ENCODE peak calls at places on chromosomes 6 and 20, in six cellular contexts. P, W, U, N, M and X are unnamed samples.

GRCh38 chr6:36752886-36753506 is 55.4 kb downstream of the RAB44 start:
- DNase-seq in W (no peak), P (no peak), M (peak), U (no peak), N (no peak), X (no peak)

GRCh38 chr20:3612795-3613560 is 50.2 kb downstream of the GFRA4 start:
- DNase-seq in M (no peak), U (no peak), P (no peak), N (no peak), W (no peak), X (no peak)

GRCh38 chr6:122758927-122759334 is 20.6 kb upstream of the FABP7 start:
- DNase-seq in U (no peak), P (no peak), N (no peak), M (no peak), W (no peak), X (no peak)

GRCh38 chr6:93419304-93420162 is at the start of gene EPHA7:
- DNase-seq in U (no peak), N (no peak), M (no peak), P (peak), W (peak), X (peak)

GRCh38 chr6:106574729-106575458 is 54.4 kb downstream of the RTN4IP1 start:
- DNase-seq in P (no peak), W (peak), U (peak), N (peak), M (no peak), X (no peak)

GRCh38 chr6:84773431-84774173 is 9.2 kb upstream of the TBX18 start:
- DNase-seq in W (no peak), P (peak), N (no peak), M (no peak), U (no peak), X (peak)

GRCh38 chr6:168136001-168136400 is 57.0 kb upstream of the FRMD1 start:
- DNase-seq in W (no peak), P (no peak), M (no peak), N (no peak), U (no peak), X (no peak)

GRCh38 chr20:38171301-38172010 is 6.4 kb upstream of the TGM2 start:
- DNase-seq in W (no peak), U (no peak), M (no peak), P (no peak), N (peak), X (no peak)

GRCh38 chr6:16766043-16766521 is 4.8 kb upstream of the ATXN1 start:
- DNase-seq in P (no peak), N (no peak), U (peak), M (no peak), W (no peak), X (no peak)

GRCh38 chr6:147203311-147204059 is 732 bp upstream of the STXBP5 start:
- DNase-seq in P (peak), N (peak), M (peak), W (no peak), U (peak), X (peak)

GRCh38 chr6:34517461-34517868 is 38.7 kb downstream of the SPDEF start:
- DNase-seq in N (no peak), U (no peak), P (no peak), W (no peak), M (no peak), X (peak)

GRCh38 chr6:125191916-125192609 is 38.5 kb downstream of the TPD52L1 start:
- DNase-seq in W (peak), N (peak), M (peak), P (peak), U (peak), X (peak)

GRCh38 chr20:57048027-57048869 is 218.2 kb downstream of the BMP7 start:
- DNase-seq in U (no peak), N (peak), P (peak), W (no peak), M (no peak), X (peak)

GRCh38 chr20:6697228-6697972 is 70.1 kb upstream of the BMP2 start:
- DNase-seq in P (no peak), N (peak), U (no peak), M (no peak), W (no peak), X (no peak)

GRCh38 chr20:6699931-6700562 is 67.4 kb upstream of the BMP2 start:
- DNase-seq in U (no peak), W (no peak), M (no peak), P (no peak), N (no peak), X (no peak)

GRCh38 chr20:6698723-6699122 is 68.8 kb upstream of the BMP2 start:
- DNase-seq in P (no peak), M (no peak), W (no peak), U (no peak), N (no peak), X (no peak)

GRCh38 chr20:6696001-6696400 is 71.5 kb upstream of the BMP2 start:
- DNase-seq in P (no peak), M (no peak), W (no peak), N (no peak), U (no peak), X (no peak)

DNA sequence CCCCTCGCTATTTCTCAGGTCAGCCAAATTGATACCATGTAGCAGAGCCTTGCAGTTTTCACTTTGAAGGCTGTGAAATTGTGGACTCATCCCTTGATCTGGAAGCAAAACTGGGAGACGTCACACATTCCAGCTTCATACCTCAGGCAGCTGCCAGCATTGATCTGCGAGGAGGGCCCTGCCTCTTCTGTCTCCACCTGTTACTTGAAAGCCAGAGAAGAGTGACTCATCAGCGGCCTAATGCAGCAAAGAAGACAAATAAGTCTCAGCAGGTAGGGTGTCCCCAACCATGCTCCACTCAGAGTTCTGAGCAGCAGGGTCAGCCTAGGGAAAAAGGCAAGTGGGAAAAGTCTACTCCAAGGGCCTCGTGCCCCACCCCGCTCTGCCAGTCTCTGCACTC is 69.4 kb upstream of the BMP2 start:
- DNase-seq in M (no peak), N (peak), W (peak), P (peak), U (peak), X (no peak)
- TF ChIP-seq ATF3 in M (no peak), N (peak), W (peak), P (no peak), U (no peak), X (no peak)

GRCh38 chr6:158069800-158070195 is 88.1 kb downstream of the SYNJ2 start:
- DNase-seq in U (no peak), P (no peak), W (no peak), N (no peak), M (no peak), X (no peak)
- TF ChIP-seq ATF3 in U (no peak), P (no peak), W (no peak), N (no peak), M (no peak), X (no peak)

GRCh38 chr20:41049451-41049850 is 20.8 kb downstream of the TOP1 start:
- DNase-seq in N (no peak), U (no peak), W (no peak), P (no peak), M (no peak), X (no peak)
- TF ChIP-seq ATF3 in N (no peak), U (no peak), W (no peak), P (no peak), M (no peak), X (no peak)

GRCh38 chr20:63854766-63855362 is 6.4 kb upstream of the ABHD16B start:
- DNase-seq in P (no peak), N (no peak), M (no peak), U (no peak), W (no peak), X (no peak)

GRCh38 chr20:63847374-63848002 is 13.8 kb upstream of the ABHD16B start:
- DNase-seq in U (no peak), P (peak), M (no peak), N (no peak), W (no peak), X (peak)

GRCh38 chr20:63848003-63848911 is 13.0 kb upstream of the ABHD16B start:
- DNase-seq in P (no peak), N (no peak), W (no peak), U (no peak), M (no peak), X (peak)

GRCh38 chr20:63854069-63854765 is 7.1 kb upstream of the ABHD16B start:
- DNase-seq in N (no peak), U (no peak), W (no peak), P (peak), M (no peak), X (no peak)

GRCh38 chr20:63850689-63851547 is 10.4 kb upstream of the ABHD16B start:
- DNase-seq in W (no peak), N (no peak), P (no peak), M (peak), U (no peak), X (no peak)
- TF ChIP-seq ATF3 in W (no peak), N (no peak), P (no peak), M (no peak), U (no peak), X (no peak)

DNA sequence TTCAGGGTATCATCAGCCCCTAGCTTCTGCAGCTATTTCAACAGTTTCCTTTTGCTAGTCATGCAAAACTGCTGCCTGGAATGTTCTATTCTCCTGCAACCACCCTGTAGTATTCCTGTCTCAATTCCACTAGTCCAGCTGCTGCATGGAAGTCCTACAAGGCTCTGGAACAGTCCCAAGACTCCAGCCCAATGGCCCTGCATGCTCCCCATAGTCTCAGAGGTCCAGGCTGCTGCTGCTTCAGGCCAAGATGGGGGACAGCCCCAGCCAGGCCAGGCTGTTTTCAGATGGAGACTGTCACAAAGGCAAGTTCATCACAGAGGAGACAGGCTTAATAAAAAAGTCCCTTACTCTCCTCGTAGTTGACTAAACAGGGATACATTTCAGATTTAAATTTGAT is 31.7 kb downstream of the CST9L start:
- DNase-seq in M (no peak), U (no peak), W (no peak), P (no peak), N (no peak), X (no peak)
- TF ChIP-seq ATF3 in M (no peak), U (no peak), W (no peak), P (no peak), N (no peak), X (no peak)

GRCh38 chr20:11373391-11373790 is 544.3 kb upstream of the BTBD3 start:
- DNase-seq in M (no peak), U (no peak), W (no peak), N (no peak), P (no peak), X (no peak)
- TF ChIP-seq ATF3 in M (no peak), U (no peak), W (no peak), N (no peak), P (no peak), X (no peak)